ENCODE peak calls at places on chromosome X, in seven cellular contexts. L is H9; G is stimulated activated CD8-positive, alpha-beta memory T cell treated with anti-CD3 and anti-CD28 coated beads, Interleukin-7, amount 100 ng/mL, for 24 hours; O is mesenchymal stem cell; M is mucosa of gallbladder; D is upper lobe of right lung; V is Peyer's patch. N is an unnamed sample.

GRCh38 chrX:84737471-84737871 is 235.2 kb upstream of the HDX start:
- DNase-seq in G (no peak), O (no peak), D (no peak), L (no peak), V (no peak), M (no peak), N (no peak)

GRCh38 chrX:24294619-24295018 is 19.2 kb downstream of the SUPT20HL2 start:
- DNase-seq in V (no peak), L (peak), M (no peak), O (peak), D (no peak), G (no peak), N (peak)

GRCh38 chrX:109472939-109473713 is 8.8 kb downstream of the GUCY2F start:
- DNase-seq in L (peak), D (no peak), M (no peak), G (no peak), V (no peak), O (no peak), N (no peak)

GRCh38 chrX:70134116-70134477 is 850 bp downstream of the IGBP1 start:
- DNase-seq in O (peak), L (no peak), V (no peak), M (no peak), D (no peak), G (no peak), N (no peak)

GRCh38 chrX:39144323-39144722 is 343.1 kb downstream of the MID1IP1 start:
- DNase-seq in L (no peak), V (no peak), D (no peak), M (no peak), O (no peak), G (no peak), N (no peak)

GRCh38 chrX:70525733-70526132 is 81.1 kb downstream of the DLG3 start:
- DNase-seq in L (no peak), O (no peak), G (no peak), V (no peak), D (peak), M (peak), N (no peak)

GRCh38 chrX:105190252-105190853 is 30.1 kb downstream of the TEX13A start:
- DNase-seq in L (no peak), M (peak), V (peak), O (peak), G (no peak), D (no peak), N (no peak)

GRCh38 chrX:153560000-153560399 is 38.9 kb downstream of the CCNQ start:
- DNase-seq in L (no peak), V (no peak), D (no peak), M (no peak), G (no peak), O (peak), N (no peak)

GRCh38 chrX:15956684-15957083 is 102.1 kb upstream of the AP1S2 start:
- DNase-seq in L (peak), V (no peak), D (no peak), G (no peak), O (no peak), M (no peak), N (no peak)

GRCh38 chrX:39442332-39442731 is 641.1 kb downstream of the MID1IP1 start:
- DNase-seq in M (no peak), L (no peak), D (no peak), O (no peak), G (no peak), V (no peak), N (no peak)

GRCh38 chrX:130120746-130121504 is 10.6 kb upstream of the ELF4 start:
- DNase-seq in G (no peak), V (peak), O (peak), L (peak), M (peak), D (peak), N (peak)

GRCh38 chrX:27767387-27767786 is 40.4 kb upstream of the MAGEB10 start:
- DNase-seq in G (no peak), V (no peak), O (no peak), D (no peak), M (no peak), L (no peak), N (no peak)

GRCh38 chrX:128781506-128781905 is 729.3 kb upstream of the ACTRT1 start:
- DNase-seq in L (peak), M (peak), O (peak), D (no peak), V (peak), G (no peak), N (no peak)

GRCh38 chrX:33133320-33133719 is 78.0 kb downstream of the DMD start:
- DNase-seq in D (no peak), G (no peak), M (no peak), O (no peak), V (no peak), L (no peak), N (no peak)

GRCh38 chrX:13293700-13294099 is 26.2 kb downstream of the ATXN3L start:
- DNase-seq in V (no peak), G (no peak), L (no peak), M (no peak), D (no peak), O (no peak), N (no peak)

GRCh38 chrX:153307546-153308175 is 13.9 kb downstream of the PNMA6F start:
- DNase-seq in V (no peak), L (no peak), O (no peak), G (no peak), D (no peak), M (no peak), N (no peak)

GRCh38 chrX:100768679-100769338 is 36.9 kb upstream of the SYTL4 start:
- DNase-seq in D (peak), G (peak), M (peak), V (peak), L (peak), O (peak), N (peak)

GRCh38 chrX:46561931-46562721 is 11.4 kb upstream of the CHST7 start:
- DNase-seq in O (no peak), M (no peak), G (no peak), V (peak), D (no peak), L (no peak), N (no peak)

N was measured in T-cell.